ENCODE peak calls at places on chromosome 18, in six cellular contexts. G is K562, Q is A549, V is HepG2, X is upper lobe of left lung, K is GM12878. W is an unnamed sample.

GRCh38 chr18:31206787-31207381 is 44.2 kb upstream of the DSC1 start:
- ATAC-seq in G (peak; percentile 88), Q (peak; percentile 98), V (peak; percentile 90), X (peak; percentile 91), K (peak; percentile 100), W (peak; percentile 64)

GRCh38 chr18:5961097-5961827 is 65.9 kb upstream of the TMEM200C start:
- ATAC-seq in G (no peak), Q (no peak), V (no peak), X (no peak), K (no peak), W (no peak)

GRCh38 chr18:50610349-50610748 is 50.5 kb downstream of the MAPK4 start:
- ATAC-seq in G (peak; percentile 70), Q (no peak), V (no peak), X (no peak), K (no peak), W (no peak)

GRCh38 chr18:46419391-46420141 is 237.5 kb downstream of the LOXHD1 start:
- ATAC-seq in G (no peak), Q (no peak), V (peak; percentile 26), X (no peak), K (peak; percentile 79), W (no peak)

GRCh38 chr18:48792141-48792540 is 158.6 kb downstream of the SMAD7 start:
- ATAC-seq in G (no peak), Q (no peak), V (no peak), X (no peak), K (no peak), W (no peak)

GRCh38 chr18:74791501-74792188 is 194.0 kb downstream of the ZNF407 start:
- ATAC-seq in G (no peak), Q (no peak), V (no peak), X (no peak), K (no peak), W (no peak)

GRCh38 chr18:77157312-77157711 is 24.7 kb upstream of the MBP start:
- ATAC-seq in G (no peak), Q (no peak), V (no peak), X (no peak), K (peak; percentile 72), W (no peak)

GRCh38 chr18:23822590-23823385 is 133.5 kb downstream of the LAMA3 start:
- ATAC-seq in G (no peak), Q (no peak), V (no peak), X (no peak), K (no peak), W (no peak)

GRCh38 chr18:36808681-36809080 is 20.1 kb downstream of the TPGS2 start:
- ATAC-seq in G (no peak), Q (no peak), V (no peak), X (no peak), K (no peak), W (no peak)

GRCh38 chr18:35573531-35573930 is 8.0 kb upstream of the GALNT1 start:
- ATAC-seq in G (peak; percentile 57), Q (no peak), V (no peak), X (no peak), K (peak; percentile 9), W (no peak)

GRCh38 chr18:28689591-28689990 is 512.7 kb upstream of the CDH2 start:
- ATAC-seq in G (no peak), Q (no peak), V (no peak), X (no peak), K (no peak), W (no peak)
- TF ChIP-seq EP300 in G (no peak), Q (no peak), V (no peak), X (no peak), K (no peak), W (no peak)

DNA sequence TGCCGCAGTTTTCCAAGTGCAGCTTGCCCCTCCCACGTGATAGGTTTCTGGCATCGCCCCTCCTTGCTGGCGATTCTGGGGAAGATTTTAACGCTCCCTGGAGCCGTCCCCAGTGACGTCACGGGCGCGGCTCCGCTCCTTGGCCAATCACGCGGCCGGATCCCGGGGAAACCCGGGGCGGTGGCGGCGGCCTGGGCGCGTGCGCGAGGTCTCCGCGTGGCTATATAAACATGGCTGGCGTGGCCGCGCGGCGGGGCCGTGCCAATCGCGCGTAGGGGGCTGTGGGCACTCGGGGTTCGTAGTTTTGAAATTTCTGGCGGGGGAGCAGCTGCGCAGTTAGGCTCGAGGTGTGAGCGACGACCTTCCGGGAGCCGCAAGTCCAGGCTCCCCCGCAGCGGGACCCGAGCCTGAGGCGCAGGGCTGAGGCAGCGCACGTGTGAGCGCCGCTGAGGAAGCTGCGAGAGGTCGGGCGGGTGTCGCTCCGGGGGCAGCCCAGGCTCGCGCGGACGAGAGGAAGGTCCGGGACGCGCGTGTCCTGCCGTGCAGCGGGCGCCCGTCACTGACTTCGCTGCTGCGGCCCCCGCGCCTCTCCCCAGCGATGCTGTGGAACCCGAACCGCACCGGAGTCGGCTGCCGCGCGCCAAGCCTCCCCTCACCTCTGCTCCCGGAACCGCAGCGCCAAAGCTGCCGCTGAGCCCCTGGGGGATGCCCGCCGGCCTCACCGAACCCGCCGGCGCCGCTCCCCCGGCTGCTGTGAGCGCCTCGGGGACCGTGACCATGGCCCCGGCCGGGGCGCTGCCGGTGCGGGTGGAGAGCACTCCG is at the start of gene TAF4B:
- ATAC-seq in G (peak; percentile 89), Q (peak; percentile 91), V (peak; percentile 86), X (peak; percentile 99), K (peak; percentile 84), W (peak; percentile 99)
- TF ChIP-seq EP300 in G (no peak), Q (no peak), V (no peak), X (no peak), K (no peak), W (no peak)

DNA sequence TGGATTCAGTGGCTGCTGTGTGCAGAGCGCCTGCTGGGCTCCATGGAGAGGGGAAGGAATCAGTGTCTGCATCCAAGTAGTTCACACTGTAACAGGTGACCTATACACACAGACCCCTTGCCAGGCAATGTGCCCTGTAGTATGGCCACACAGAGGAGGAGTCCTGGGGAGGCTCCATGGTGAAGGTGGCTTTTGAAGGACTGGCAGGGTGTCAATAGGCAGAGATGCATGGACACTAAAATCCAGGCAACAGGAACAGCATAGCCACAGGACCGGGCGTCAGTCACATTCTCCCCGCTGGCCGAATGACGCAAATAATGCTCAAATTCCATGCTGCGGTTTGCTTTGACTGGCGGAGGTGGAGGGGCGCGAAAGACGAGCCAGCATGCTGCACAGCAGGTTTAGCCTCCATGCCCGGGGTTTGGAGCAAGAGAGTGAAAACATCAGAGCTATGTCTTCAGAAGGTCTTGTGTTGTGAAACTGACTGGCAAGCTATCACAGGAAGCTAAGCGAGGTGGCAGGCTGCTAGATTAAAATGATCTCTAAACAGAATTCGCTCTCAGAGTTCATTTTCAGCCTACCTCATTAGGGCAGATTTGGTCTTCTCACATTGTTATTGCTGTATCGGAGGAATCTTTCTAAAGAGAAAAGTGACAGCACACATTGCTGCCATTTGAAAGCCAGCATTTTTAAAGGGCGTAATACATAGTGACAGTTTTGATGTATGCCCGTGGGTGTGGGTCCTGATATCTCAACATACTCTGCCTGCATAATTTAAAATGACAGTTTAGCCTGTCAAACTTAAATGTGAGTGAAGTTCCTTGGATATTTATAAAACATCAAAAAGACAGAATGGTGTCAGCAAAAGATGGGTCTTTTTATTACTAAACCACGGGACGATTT is 1.1 kb upstream of the CHMP1B start:
- ATAC-seq in G (peak; percentile 69), Q (peak; percentile 58), V (peak; percentile 80), X (peak; percentile 74), K (peak; percentile 40), W (peak; percentile 57)
- TF ChIP-seq EP300 in G (peak; percentile 14), Q (peak; percentile 77), V (peak; percentile 53), X (no peak), K (peak; percentile 27), W (peak; percentile 65)

GRCh38 chr18:39805218-39805617 is 2149.8 kb upstream of the PIK3C3 start:
- ATAC-seq in G (no peak), Q (no peak), V (no peak), X (no peak), K (no peak), W (no peak)

GRCh38 chr18:39801848-39802247 is 2153.2 kb upstream of the PIK3C3 start:
- ATAC-seq in G (no peak), Q (no peak), V (no peak), X (no peak), K (no peak), W (no peak)

GRCh38 chr18:39802648-39803229 is 2152.3 kb upstream of the PIK3C3 start:
- ATAC-seq in G (no peak), Q (no peak), V (no peak), X (no peak), K (no peak), W (no peak)

GRCh38 chr18:39799010-39799409 is 2156.0 kb upstream of the PIK3C3 start:
- ATAC-seq in G (no peak), Q (peak; percentile 65), V (peak; percentile 58), X (no peak), K (no peak), W (no peak)

GRCh38 chr18:39801010-39801409 is 2154.0 kb upstream of the PIK3C3 start:
- ATAC-seq in G (no peak), Q (no peak), V (no peak), X (no peak), K (no peak), W (no peak)
- TF ChIP-seq EP300 in G (no peak), Q (no peak), V (no peak), X (no peak), K (no peak), W (no peak)

DNA sequence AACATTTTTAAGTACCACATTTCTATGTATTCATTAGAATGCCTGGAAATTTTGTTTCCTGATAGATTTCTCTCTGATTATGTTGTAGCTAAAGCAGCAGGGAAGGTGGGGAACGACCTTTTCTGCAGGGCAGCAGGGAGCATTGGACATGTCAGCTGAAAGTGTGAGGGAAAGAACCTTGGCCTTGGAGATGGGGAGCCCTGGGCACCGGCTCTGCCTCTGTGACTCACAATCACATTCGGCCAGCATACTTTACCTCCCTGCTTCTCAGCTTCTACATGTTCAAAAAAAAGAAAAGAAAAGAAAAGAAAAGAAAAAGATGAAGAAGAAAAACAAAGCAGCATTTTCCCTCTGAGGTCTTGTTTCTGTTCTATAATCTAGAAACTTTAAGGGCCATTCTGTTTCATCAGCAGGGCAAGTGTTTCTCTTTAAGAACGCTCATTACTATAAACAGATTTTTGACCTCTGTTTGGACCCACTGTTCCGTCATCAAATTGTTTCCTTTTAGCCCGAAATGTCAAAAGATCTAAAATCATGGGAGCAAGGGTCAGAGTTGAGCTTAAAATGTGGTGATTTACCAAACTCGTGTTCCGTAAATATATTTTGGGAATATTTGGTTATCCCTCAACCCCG is 27.9 kb downstream of the SETBP1 start:
- ATAC-seq in G (no peak), Q (no peak), V (no peak), X (peak; percentile 62), K (no peak), W (peak; percentile 73)
- TF ChIP-seq EP300 in G (no peak), Q (no peak), V (no peak), X (no peak), K (no peak), W (no peak)